ENCODE peak calls at places on chromosomes 5 and 9, in four cellular contexts. E, P, X and M are unnamed samples.

GRCh38 chr5:191036-191948 is at the start of gene LRRC14B:
- DNase-seq in E (no peak), P (no peak), X (peak), M (peak)

GRCh38 chr9:85013703-85014102 is 344.2 kb downstream of the NTRK2 start:
- DNase-seq in E (no peak), P (no peak), X (no peak), M (no peak)

GRCh38 chr5:142280066-142281011 is 44.5 kb downstream of the SPRY4 start:
- DNase-seq in E (no peak), P (no peak), X (no peak), M (no peak)

GRCh38 chr9:78298046-78298511 is 1.2 kb downstream of the PSAT1 start:
- DNase-seq in E (no peak), P (no peak), X (peak), M (peak)

GRCh38 chr9:131873361-131873760 is 133.5 kb upstream of the RAPGEF1 start:
- DNase-seq in E (no peak), P (no peak), X (no peak), M (no peak)

GRCh38 chr9:137878957-137879555 is 1.5 kb downstream of the CACNA1B start:
- DNase-seq in E (no peak), P (no peak), X (no peak), M (no peak)

GRCh38 chr9:136864996-136865767 is 926 bp downstream of the EDF1 start:
- DNase-seq in E (no peak), P (no peak), X (no peak), M (no peak)

GRCh38 chr9:3241290-3241689 is 284.5 kb downstream of the RFX3 start:
- DNase-seq in E (no peak), P (no peak), X (no peak), M (no peak)

GRCh38 chr9:135032868-135033460 is 54.5 kb upstream of the OLFM1 start:
- DNase-seq in E (no peak), P (no peak), X (no peak), M (no peak)

GRCh38 chr5:175590471-175590881 is 67.4 kb upstream of the HRH2 start:
- DNase-seq in E (no peak), P (no peak), X (no peak), M (no peak)

GRCh38 chr5:2581418-2581817 is 170.1 kb downstream of the IRX2 start:
- DNase-seq in E (no peak), P (no peak), X (no peak), M (no peak)

GRCh38 chr5:74556631-74557595 is 83.6 kb downstream of the ENC1 start:
- DNase-seq in E (no peak), P (no peak), X (no peak), M (no peak)

GRCh38 chr5:9105851-9106250 is 440.0 kb downstream of the SEMA5A start:
- DNase-seq in E (no peak), P (no peak), X (no peak), M (no peak)

GRCh38 chr9:137049544-137050449 is 3.8 kb upstream of the NPDC1 start:
- DNase-seq in E (no peak), P (peak), X (peak), M (peak)